ENCODE peak calls at places on chromosomes 7 and 10, in eight cellular contexts. J is lung; L is stimulated activated CD8-positive, alpha-beta memory T cell treated with anti-CD3 and anti-CD28 coated beads, Interleukin-15, amount 100 ng/mL, for 24 hours; M is AG08396; R is sigmoid colon; H is left colon; F is PC-9; E is Kasumi-1. U is an unnamed sample.
A peak's percentile ranks its signal among the peaks of the same experiment; 100 is the strongest.

GRCh38 chr10:71433983-71434744 is 37.4 kb downstream of the CDH23 start:
- DNase-seq in J (no peak), E (no peak), F (peak; percentile 60), M (no peak), L (no peak), H (no peak), R (no peak), U (no peak)

GRCh38 chr7:1785839-1786238 is 115.8 kb downstream of the ELFN1 start:
- DNase-seq in F (no peak), M (no peak), L (no peak), R (peak; percentile 2), H (no peak), E (no peak), J (no peak), U (no peak)

GRCh38 chr7:33517191-33517590 is 387.8 kb downstream of the BBS9 start:
- DNase-seq in L (no peak), M (no peak), H (no peak), R (no peak), F (no peak), J (no peak), E (no peak), U (peak; percentile 41)

GRCh38 chr7:70776627-70777101 is 355.3 kb upstream of the GALNT17 start:
- DNase-seq in R (no peak), F (no peak), J (no peak), L (no peak), E (no peak), M (peak; percentile 33), H (no peak), U (no peak)

GRCh38 chr7:46847126-46847525 is 734.8 kb downstream of the TNS3 start:
- DNase-seq in F (no peak), E (no peak), J (no peak), H (no peak), M (no peak), R (no peak), L (no peak), U (no peak)

GRCh38 chr10:46296629-46297275 is 10.0 kb downstream of the ANTXRL start:
- DNase-seq in R (peak; percentile 61), M (no peak), E (no peak), L (no peak), H (no peak), J (no peak), F (no peak), U (no peak)

GRCh38 chr7:92633211-92633906 is 43.2 kb upstream of the FAM133B start:
- DNase-seq in H (no peak), M (peak; percentile 35), J (no peak), E (peak; percentile 95), F (peak; percentile 43), R (no peak), L (no peak), U (no peak)

GRCh38 chr7:91135703-91136102 is 128.5 kb upstream of the FZD1 start:
- DNase-seq in E (no peak), J (no peak), R (no peak), F (no peak), H (no peak), L (no peak), M (no peak), U (no peak)

GRCh38 chr10:30374353-30374752 is 25.3 kb upstream of the MTPAP start:
- DNase-seq in M (no peak), L (no peak), H (no peak), F (no peak), J (no peak), E (no peak), R (peak; percentile 53), U (no peak)

GRCh38 chr7:156166692-156167416 is 354.6 kb upstream of the SHH start:
- DNase-seq in M (no peak), L (no peak), E (no peak), F (no peak), H (no peak), J (no peak), R (no peak), U (no peak)

GRCh38 chr10:133295426-133296320 is 13.0 kb downstream of the TUBGCP2 start:
- DNase-seq in R (no peak), H (no peak), J (no peak), F (no peak), M (no peak), E (no peak), L (no peak), U (no peak)

GRCh38 chr7:46317256-46317655 is 396.2 kb upstream of the IGFBP3 start:
- DNase-seq in M (no peak), F (no peak), R (no peak), E (no peak), L (no peak), J (no peak), H (no peak), U (no peak)

GRCh38 chr7:51140203-51140938 is 176.2 kb downstream of the COBL start:
- DNase-seq in R (no peak), E (no peak), M (no peak), H (no peak), F (no peak), L (no peak), J (no peak), U (no peak)

GRCh38 chr10:71141528-71141927 is 70.8 kb upstream of the UNC5B start:
- DNase-seq in M (no peak), E (no peak), F (no peak), H (no peak), L (no peak), R (no peak), J (no peak), U (no peak)

GRCh38 chr7:127988743-127989142 is 42.5 kb downstream of the LRRC4 start:
- DNase-seq in R (no peak), F (no peak), M (no peak), H (no peak), E (no peak), L (no peak), J (no peak), U (no peak)

GRCh38 chr10:44811072-44811471 is 100.1 kb upstream of the TMEM72 start:
- DNase-seq in L (no peak), J (no peak), H (no peak), M (peak; percentile 39), E (no peak), F (no peak), R (no peak), U (no peak)

GRCh38 chr10:103693070-103693811 is 162.1 kb downstream of the SH3PXD2A start:
- DNase-seq in F (no peak), E (no peak), M (peak; percentile 81), L (no peak), R (no peak), J (no peak), H (peak; percentile 51), U (no peak)

GRCh38 chr7:79506481-79506880 is 53.0 kb upstream of the MAGI2 start:
- DNase-seq in L (no peak), R (no peak), F (no peak), J (no peak), H (no peak), E (no peak), M (peak; percentile 21), U (no peak)

GRCh38 chr7:61576-62360 is 130.6 kb upstream of the FAM20C start:
- DNase-seq in L (no peak), R (peak; percentile 42), F (no peak), H (no peak), E (no peak), M (no peak), J (no peak), U (no peak)

GRCh38 chr10:33453081-33453850 is 118.8 kb upstream of the NRP1 start:
- DNase-seq in J (no peak), M (peak; percentile 24), E (no peak), R (no peak), H (no peak), L (no peak), F (no peak), U (no peak)

GRCh38 chr10:113006656-113007342 is 56.8 kb downstream of the TCF7L2 start:
- DNase-seq in M (no peak), E (no peak), F (no peak), L (no peak), H (peak; percentile 20), R (no peak), J (no peak), U (no peak)

GRCh38 chr10:123622381-123622780 is 43.8 kb upstream of the GPR26 start:
- DNase-seq in J (no peak), H (no peak), L (no peak), R (no peak), M (no peak), F (no peak), E (no peak), U (no peak)

GRCh38 chr7:36308031-36308430 is 81.6 kb upstream of the ANLN start:
- DNase-seq in L (no peak), J (no peak), H (no peak), R (no peak), F (no peak), M (no peak), E (no peak), U (no peak)

GRCh38 chr10:88810196-88810961 is 7.8 kb downstream of the LIPM start:
- DNase-seq in L (no peak), H (peak; percentile 9), F (peak; percentile 22), M (peak; percentile 52), J (peak; percentile 38), E (peak; percentile 89), R (no peak), U (peak; percentile 54)

GRCh38 chr10:71725998-71726672 is 6.6 kb upstream of the C10orf105 start:
- DNase-seq in E (peak; percentile 46), M (peak; percentile 61), R (no peak), J (no peak), F (peak; percentile 52), L (no peak), H (peak; percentile 61), U (no peak)

GRCh38 chr7:52862321-52862720 is 173.1 kb upstream of the POM121L12 start:
- DNase-seq in M (no peak), E (no peak), F (no peak), R (no peak), H (no peak), J (no peak), L (no peak), U (no peak)

GRCh38 chr10:72270607-72271281 is 3.0 kb upstream of the DDIT4 start:
- DNase-seq in F (no peak), E (no peak), M (no peak), R (no peak), J (no peak), H (no peak), L (no peak), U (no peak)

GRCh38 chr7:6725003-6725402 is 18.3 kb upstream of the ZNF12 start:
- DNase-seq in J (no peak), E (peak; percentile 30), M (no peak), H (peak; percentile 26), R (no peak), F (no peak), L (no peak), U (no peak)

GRCh38 chr7:45662540-45663166 is 88.5 kb downstream of the ADCY1 start:
- DNase-seq in F (no peak), H (no peak), R (no peak), E (no peak), L (no peak), M (no peak), J (peak; percentile 26), U (no peak)

GRCh38 chr10:43048301-43049051 is 28.4 kb upstream of the RET start:
- DNase-seq in H (no peak), L (no peak), J (no peak), M (peak; percentile 53), E (no peak), R (peak; percentile 53), F (no peak), U (no peak)

GRCh38 chr7:100865372-100865911 is 1.7 kb upstream of the TRIP6 start:
- DNase-seq in L (no peak), M (no peak), H (no peak), E (no peak), R (no peak), J (no peak), F (peak; percentile 76), U (peak; percentile 21)

GRCh38 chr10:77290528-77291155 is 347.0 kb downstream of the KCNMA1 start:
- DNase-seq in R (peak; percentile 17), F (peak; percentile 39), M (peak; percentile 71), E (peak; percentile 46), H (no peak), L (no peak), J (no peak), U (no peak)

GRCh38 chr10:14084875-14085274 is 245.8 kb downstream of the FRMD4A start:
- DNase-seq in F (no peak), J (no peak), H (no peak), L (no peak), R (no peak), E (no peak), M (no peak), U (no peak)

GRCh38 chr10:74067373-74068370 is 69.8 kb downstream of the VCL start:
- DNase-seq in H (no peak), F (no peak), J (no peak), M (no peak), R (no peak), L (no peak), E (no peak), U (peak; percentile 52)